ENCODE peak calls at places on chromosomes 13 and 19, in nine cellular contexts. One of them, this sample, is unnamed.

GRCh38 chr19:18377026-18377425 is 8.9 kb upstream of the GDF15 start:
- DNase-seq in heart right ventricle: no peak
- DNase-seq in GM10248: no peak
- DNase-seq in tibial nerve: no peak
- DNase-seq in stomach: peak; percentile 63
- DNase-seq in stimulated activated CD8-positive, alpha-beta memory T cell treated with anti-CD3 and anti-CD28 coated beads, Interleukin-12 subunit alpha, Interleukin-12 subunit beta, amount 100 ng/mL, for 4 hours: no peak
- DNase-seq in left ventricle myocardium inferior: no peak
- DNase-seq in astrocyte of the spinal cord: no peak
- DNase-seq in HS-27A: no peak
- DNase-seq in this sample: no peak

GRCh38 chr19:39582442-39582841 is 19.9 kb upstream of the LGALS13 start:
- DNase-seq in heart right ventricle: no peak
- DNase-seq in GM10248: no peak
- DNase-seq in tibial nerve: no peak
- DNase-seq in stomach: no peak
- DNase-seq in stimulated activated CD8-positive, alpha-beta memory T cell treated with anti-CD3 and anti-CD28 coated beads, Interleukin-12 subunit alpha, Interleukin-12 subunit beta, amount 100 ng/mL, for 4 hours: no peak
- DNase-seq in left ventricle myocardium inferior: no peak
- DNase-seq in astrocyte of the spinal cord: no peak
- DNase-seq in HS-27A: no peak
- DNase-seq in this sample: no peak

GRCh38 chr19:3098515-3099346 is 4.6 kb downstream of the GNA11 start:
- DNase-seq in heart right ventricle: peak; percentile 86
- DNase-seq in GM10248: no peak
- DNase-seq in tibial nerve: no peak
- DNase-seq in stomach: peak; percentile 70
- DNase-seq in stimulated activated CD8-positive, alpha-beta memory T cell treated with anti-CD3 and anti-CD28 coated beads, Interleukin-12 subunit alpha, Interleukin-12 subunit beta, amount 100 ng/mL, for 4 hours: no peak
- DNase-seq in left ventricle myocardium inferior: peak; percentile 86
- DNase-seq in astrocyte of the spinal cord: peak; percentile 10
- DNase-seq in HS-27A: no peak
- DNase-seq in this sample: no peak

GRCh38 chr13:99908129-99908805 is 63.3 kb downstream of the ZIC5 start:
- DNase-seq in heart right ventricle: no peak
- DNase-seq in GM10248: no peak
- DNase-seq in tibial nerve: no peak
- DNase-seq in stomach: peak; percentile 71
- DNase-seq in stimulated activated CD8-positive, alpha-beta memory T cell treated with anti-CD3 and anti-CD28 coated beads, Interleukin-12 subunit alpha, Interleukin-12 subunit beta, amount 100 ng/mL, for 4 hours: no peak
- DNase-seq in left ventricle myocardium inferior: no peak
- DNase-seq in astrocyte of the spinal cord: peak; percentile 26
- DNase-seq in HS-27A: no peak
- DNase-seq in this sample: no peak

GRCh38 chr19:43675269-43675879 is 5.4 kb upstream of the PLAUR start:
- DNase-seq in heart right ventricle: no peak
- DNase-seq in GM10248: peak; percentile 59
- DNase-seq in tibial nerve: no peak
- DNase-seq in stomach: peak; percentile 84
- DNase-seq in stimulated activated CD8-positive, alpha-beta memory T cell treated with anti-CD3 and anti-CD28 coated beads, Interleukin-12 subunit alpha, Interleukin-12 subunit beta, amount 100 ng/mL, for 4 hours: no peak
- DNase-seq in left ventricle myocardium inferior: no peak
- DNase-seq in astrocyte of the spinal cord: peak; percentile 49
- DNase-seq in HS-27A: no peak
- DNase-seq in this sample: no peak

GRCh38 chr13:104837756-104838155 is 1697.7 kb downstream of the EFNB2 start:
- DNase-seq in heart right ventricle: no peak
- DNase-seq in GM10248: no peak
- DNase-seq in tibial nerve: no peak
- DNase-seq in stomach: no peak
- DNase-seq in stimulated activated CD8-positive, alpha-beta memory T cell treated with anti-CD3 and anti-CD28 coated beads, Interleukin-12 subunit alpha, Interleukin-12 subunit beta, amount 100 ng/mL, for 4 hours: no peak
- DNase-seq in left ventricle myocardium inferior: no peak
- DNase-seq in astrocyte of the spinal cord: no peak
- DNase-seq in HS-27A: no peak
- DNase-seq in this sample: no peak

GRCh38 chr13:112831196-112831595 is 137.8 kb upstream of the MCF2L start:
- DNase-seq in heart right ventricle: no peak
- DNase-seq in GM10248: no peak
- DNase-seq in tibial nerve: no peak
- DNase-seq in stomach: no peak
- DNase-seq in stimulated activated CD8-positive, alpha-beta memory T cell treated with anti-CD3 and anti-CD28 coated beads, Interleukin-12 subunit alpha, Interleukin-12 subunit beta, amount 100 ng/mL, for 4 hours: no peak
- DNase-seq in left ventricle myocardium inferior: no peak
- DNase-seq in astrocyte of the spinal cord: no peak
- DNase-seq in HS-27A: no peak
- DNase-seq in this sample: no peak

GRCh38 chr13:47934371-47934770 is 66.7 kb downstream of the SUCLA2 start:
- DNase-seq in heart right ventricle: no peak
- DNase-seq in GM10248: no peak
- DNase-seq in tibial nerve: no peak
- DNase-seq in stomach: no peak
- DNase-seq in stimulated activated CD8-positive, alpha-beta memory T cell treated with anti-CD3 and anti-CD28 coated beads, Interleukin-12 subunit alpha, Interleukin-12 subunit beta, amount 100 ng/mL, for 4 hours: no peak
- DNase-seq in left ventricle myocardium inferior: no peak
- DNase-seq in astrocyte of the spinal cord: peak; percentile 49
- DNase-seq in HS-27A: no peak
- DNase-seq in this sample: no peak

GRCh38 chr19:32421589-32422361 is 16.2 kb downstream of the DPY19L3 start:
- DNase-seq in heart right ventricle: no peak
- DNase-seq in GM10248: no peak
- DNase-seq in tibial nerve: no peak
- DNase-seq in stomach: no peak
- DNase-seq in stimulated activated CD8-positive, alpha-beta memory T cell treated with anti-CD3 and anti-CD28 coated beads, Interleukin-12 subunit alpha, Interleukin-12 subunit beta, amount 100 ng/mL, for 4 hours: no peak
- DNase-seq in left ventricle myocardium inferior: no peak
- DNase-seq in astrocyte of the spinal cord: no peak
- DNase-seq in HS-27A: no peak
- DNase-seq in this sample: no peak

GRCh38 chr19:1066748-1067340 is at the start of gene ARHGAP45:
- DNase-seq in heart right ventricle: peak; percentile 55
- DNase-seq in GM10248: peak; percentile 87
- DNase-seq in tibial nerve: no peak
- DNase-seq in stomach: peak; percentile 60
- DNase-seq in stimulated activated CD8-positive, alpha-beta memory T cell treated with anti-CD3 and anti-CD28 coated beads, Interleukin-12 subunit alpha, Interleukin-12 subunit beta, amount 100 ng/mL, for 4 hours: peak; percentile 79
- DNase-seq in left ventricle myocardium inferior: no peak
- DNase-seq in astrocyte of the spinal cord: no peak
- DNase-seq in HS-27A: no peak
- DNase-seq in this sample: peak; percentile 86

GRCh38 chr19:9986787-9987281 is 23.5 kb downstream of the COL5A3 start:
- DNase-seq in heart right ventricle: peak; percentile 36
- DNase-seq in GM10248: no peak
- DNase-seq in tibial nerve: no peak
- DNase-seq in stomach: no peak
- DNase-seq in stimulated activated CD8-positive, alpha-beta memory T cell treated with anti-CD3 and anti-CD28 coated beads, Interleukin-12 subunit alpha, Interleukin-12 subunit beta, amount 100 ng/mL, for 4 hours: no peak
- DNase-seq in left ventricle myocardium inferior: peak; percentile 57
- DNase-seq in astrocyte of the spinal cord: peak; percentile 14
- DNase-seq in HS-27A: no peak
- DNase-seq in this sample: no peak

GRCh38 chr19:54106716-54107115 is 4.1 kb downstream of the NDUFA3 start:
- DNase-seq in heart right ventricle: no peak
- DNase-seq in GM10248: no peak
- DNase-seq in tibial nerve: no peak
- DNase-seq in stomach: no peak
- DNase-seq in stimulated activated CD8-positive, alpha-beta memory T cell treated with anti-CD3 and anti-CD28 coated beads, Interleukin-12 subunit alpha, Interleukin-12 subunit beta, amount 100 ng/mL, for 4 hours: no peak
- DNase-seq in left ventricle myocardium inferior: peak; percentile 12
- DNase-seq in astrocyte of the spinal cord: no peak
- DNase-seq in HS-27A: no peak
- DNase-seq in this sample: no peak

GRCh38 chr13:99436686-99437416 is 64.4 kb upstream of the TM9SF2 start:
- DNase-seq in heart right ventricle: peak; percentile 82
- DNase-seq in GM10248: peak; percentile 83
- DNase-seq in tibial nerve: peak; percentile 71
- DNase-seq in stomach: peak; percentile 91
- DNase-seq in stimulated activated CD8-positive, alpha-beta memory T cell treated with anti-CD3 and anti-CD28 coated beads, Interleukin-12 subunit alpha, Interleukin-12 subunit beta, amount 100 ng/mL, for 4 hours: peak; percentile 89
- DNase-seq in left ventricle myocardium inferior: peak; percentile 85
- DNase-seq in astrocyte of the spinal cord: peak; percentile 87
- DNase-seq in HS-27A: peak; percentile 31
- DNase-seq in this sample: peak; percentile 91

GRCh38 chr13:71864981-71865857 is 1.8 kb downstream of the DACH1 start:
- DNase-seq in heart right ventricle: peak; percentile 54
- DNase-seq in GM10248: peak; percentile 13
- DNase-seq in tibial nerve: no peak
- DNase-seq in stomach: no peak
- DNase-seq in stimulated activated CD8-positive, alpha-beta memory T cell treated with anti-CD3 and anti-CD28 coated beads, Interleukin-12 subunit alpha, Interleukin-12 subunit beta, amount 100 ng/mL, for 4 hours: no peak
- DNase-seq in left ventricle myocardium inferior: peak; percentile 32
- DNase-seq in astrocyte of the spinal cord: peak; percentile 38
- DNase-seq in HS-27A: no peak
- DNase-seq in this sample: no peak

GRCh38 chr19:12721656-12722565 is 1.8 kb downstream of the TNPO2 start:
- DNase-seq in heart right ventricle: peak; percentile 68
- DNase-seq in GM10248: peak; percentile 77
- DNase-seq in tibial nerve: no peak
- DNase-seq in stomach: peak; percentile 69
- DNase-seq in stimulated activated CD8-positive, alpha-beta memory T cell treated with anti-CD3 and anti-CD28 coated beads, Interleukin-12 subunit alpha, Interleukin-12 subunit beta, amount 100 ng/mL, for 4 hours: no peak
- DNase-seq in left ventricle myocardium inferior: peak; percentile 66
- DNase-seq in astrocyte of the spinal cord: peak; percentile 78
- DNase-seq in HS-27A: no peak
- DNase-seq in this sample: peak; percentile 15

GRCh38 chr19:39599116-39599515 is 3.2 kb upstream of the LGALS13 start:
- DNase-seq in heart right ventricle: peak; percentile 18
- DNase-seq in GM10248: peak; percentile 18
- DNase-seq in tibial nerve: no peak
- DNase-seq in stomach: no peak
- DNase-seq in stimulated activated CD8-positive, alpha-beta memory T cell treated with anti-CD3 and anti-CD28 coated beads, Interleukin-12 subunit alpha, Interleukin-12 subunit beta, amount 100 ng/mL, for 4 hours: no peak
- DNase-seq in left ventricle myocardium inferior: no peak
- DNase-seq in astrocyte of the spinal cord: peak; percentile 15
- DNase-seq in HS-27A: peak; percentile 12
- DNase-seq in this sample: no peak

GRCh38 chr13:42777476-42777875 is 3.9 kb upstream of the FAM216B start:
- DNase-seq in heart right ventricle: no peak
- DNase-seq in GM10248: no peak
- DNase-seq in tibial nerve: no peak
- DNase-seq in stomach: no peak
- DNase-seq in stimulated activated CD8-positive, alpha-beta memory T cell treated with anti-CD3 and anti-CD28 coated beads, Interleukin-12 subunit alpha, Interleukin-12 subunit beta, amount 100 ng/mL, for 4 hours: no peak
- DNase-seq in left ventricle myocardium inferior: no peak
- DNase-seq in astrocyte of the spinal cord: no peak
- DNase-seq in HS-27A: no peak
- DNase-seq in this sample: no peak

GRCh38 chr13:30647420-30647819 is 29.7 kb downstream of the USPL1 start:
- DNase-seq in heart right ventricle: no peak
- DNase-seq in GM10248: no peak
- DNase-seq in tibial nerve: no peak
- DNase-seq in stomach: no peak
- DNase-seq in stimulated activated CD8-positive, alpha-beta memory T cell treated with anti-CD3 and anti-CD28 coated beads, Interleukin-12 subunit alpha, Interleukin-12 subunit beta, amount 100 ng/mL, for 4 hours: no peak
- DNase-seq in left ventricle myocardium inferior: no peak
- DNase-seq in astrocyte of the spinal cord: no peak
- DNase-seq in HS-27A: no peak
- DNase-seq in this sample: no peak

GRCh38 chr13:42649761-42650289 is 75.9 kb downstream of the TNFSF11 start:
- DNase-seq in heart right ventricle: no peak
- DNase-seq in GM10248: no peak
- DNase-seq in tibial nerve: no peak
- DNase-seq in stomach: no peak
- DNase-seq in stimulated activated CD8-positive, alpha-beta memory T cell treated with anti-CD3 and anti-CD28 coated beads, Interleukin-12 subunit alpha, Interleukin-12 subunit beta, amount 100 ng/mL, for 4 hours: no peak
- DNase-seq in left ventricle myocardium inferior: no peak
- DNase-seq in astrocyte of the spinal cord: no peak
- DNase-seq in HS-27A: no peak
- DNase-seq in this sample: no peak

GRCh38 chr13:113820813-113821651 is 42.8 kb downstream of the GAS6 start:
- DNase-seq in heart right ventricle: peak; percentile 77
- DNase-seq in GM10248: no peak
- DNase-seq in tibial nerve: peak; percentile 75
- DNase-seq in stomach: no peak
- DNase-seq in stimulated activated CD8-positive, alpha-beta memory T cell treated with anti-CD3 and anti-CD28 coated beads, Interleukin-12 subunit alpha, Interleukin-12 subunit beta, amount 100 ng/mL, for 4 hours: no peak
- DNase-seq in left ventricle myocardium inferior: peak; percentile 78
- DNase-seq in astrocyte of the spinal cord: peak; percentile 99
- DNase-seq in HS-27A: peak; percentile 74
- DNase-seq in this sample: no peak

GRCh38 chr13:57631607-57632275 is at the start of gene PCDH17:
- DNase-seq in heart right ventricle: peak; percentile 32
- DNase-seq in GM10248: no peak
- DNase-seq in tibial nerve: no peak
- DNase-seq in stomach: peak; percentile 34
- DNase-seq in stimulated activated CD8-positive, alpha-beta memory T cell treated with anti-CD3 and anti-CD28 coated beads, Interleukin-12 subunit alpha, Interleukin-12 subunit beta, amount 100 ng/mL, for 4 hours: no peak
- DNase-seq in left ventricle myocardium inferior: peak; percentile 23
- DNase-seq in astrocyte of the spinal cord: peak; percentile 60
- DNase-seq in HS-27A: no peak
- DNase-seq in this sample: no peak

GRCh38 chr19:18558202-18558555 is 509 bp downstream of the KXD1 start:
- DNase-seq in heart right ventricle: no peak
- DNase-seq in GM10248: no peak
- DNase-seq in tibial nerve: no peak
- DNase-seq in stomach: no peak
- DNase-seq in stimulated activated CD8-positive, alpha-beta memory T cell treated with anti-CD3 and anti-CD28 coated beads, Interleukin-12 subunit alpha, Interleukin-12 subunit beta, amount 100 ng/mL, for 4 hours: no peak
- DNase-seq in left ventricle myocardium inferior: no peak
- DNase-seq in astrocyte of the spinal cord: peak; percentile 9
- DNase-seq in HS-27A: no peak
- DNase-seq in this sample: no peak

GRCh38 chr13:72565893-72566292 is 161.5 kb downstream of the MZT1 start:
- DNase-seq in heart right ventricle: no peak
- DNase-seq in GM10248: peak; percentile 7
- DNase-seq in tibial nerve: no peak
- DNase-seq in stomach: no peak
- DNase-seq in stimulated activated CD8-positive, alpha-beta memory T cell treated with anti-CD3 and anti-CD28 coated beads, Interleukin-12 subunit alpha, Interleukin-12 subunit beta, amount 100 ng/mL, for 4 hours: no peak
- DNase-seq in left ventricle myocardium inferior: no peak
- DNase-seq in astrocyte of the spinal cord: peak; percentile 49
- DNase-seq in HS-27A: peak; percentile 5
- DNase-seq in this sample: no peak

GRCh38 chr13:46396341-46396740 is 9.3 kb upstream of the RUBCNL start:
- DNase-seq in heart right ventricle: no peak
- DNase-seq in GM10248: no peak
- DNase-seq in tibial nerve: no peak
- DNase-seq in stomach: no peak
- DNase-seq in stimulated activated CD8-positive, alpha-beta memory T cell treated with anti-CD3 and anti-CD28 coated beads, Interleukin-12 subunit alpha, Interleukin-12 subunit beta, amount 100 ng/mL, for 4 hours: no peak
- DNase-seq in left ventricle myocardium inferior: no peak
- DNase-seq in astrocyte of the spinal cord: no peak
- DNase-seq in HS-27A: no peak
- DNase-seq in this sample: no peak

GRCh38 chr13:96003304-96003703 is 49.9 kb downstream of the UGGT2 start:
- DNase-seq in heart right ventricle: no peak
- DNase-seq in GM10248: no peak
- DNase-seq in tibial nerve: no peak
- DNase-seq in stomach: no peak
- DNase-seq in stimulated activated CD8-positive, alpha-beta memory T cell treated with anti-CD3 and anti-CD28 coated beads, Interleukin-12 subunit alpha, Interleukin-12 subunit beta, amount 100 ng/mL, for 4 hours: no peak
- DNase-seq in left ventricle myocardium inferior: no peak
- DNase-seq in astrocyte of the spinal cord: peak; percentile 15
- DNase-seq in HS-27A: no peak
- DNase-seq in this sample: no peak

GRCh38 chr13:30862707-30863106 is 43.4 kb upstream of the MEDAG start:
- DNase-seq in heart right ventricle: peak; percentile 56
- DNase-seq in GM10248: no peak
- DNase-seq in tibial nerve: no peak
- DNase-seq in stomach: no peak
- DNase-seq in stimulated activated CD8-positive, alpha-beta memory T cell treated with anti-CD3 and anti-CD28 coated beads, Interleukin-12 subunit alpha, Interleukin-12 subunit beta, amount 100 ng/mL, for 4 hours: no peak
- DNase-seq in left ventricle myocardium inferior: peak; percentile 46
- DNase-seq in astrocyte of the spinal cord: peak; percentile 63
- DNase-seq in HS-27A: no peak
- DNase-seq in this sample: no peak

GRCh38 chr19:14059093-14059480 is 2.8 kb downstream of the PALM3 start:
- DNase-seq in heart right ventricle: no peak
- DNase-seq in GM10248: peak; percentile 77
- DNase-seq in tibial nerve: no peak
- DNase-seq in stomach: peak; percentile 34
- DNase-seq in stimulated activated CD8-positive, alpha-beta memory T cell treated with anti-CD3 and anti-CD28 coated beads, Interleukin-12 subunit alpha, Interleukin-12 subunit beta, amount 100 ng/mL, for 4 hours: peak; percentile 17
- DNase-seq in left ventricle myocardium inferior: no peak
- DNase-seq in astrocyte of the spinal cord: no peak
- DNase-seq in HS-27A: no peak
- DNase-seq in this sample: no peak

GRCh38 chr13:83992566-83993358 is 110.5 kb upstream of the SLITRK1 start:
- DNase-seq in heart right ventricle: no peak
- DNase-seq in GM10248: no peak
- DNase-seq in tibial nerve: no peak
- DNase-seq in stomach: no peak
- DNase-seq in stimulated activated CD8-positive, alpha-beta memory T cell treated with anti-CD3 and anti-CD28 coated beads, Interleukin-12 subunit alpha, Interleukin-12 subunit beta, amount 100 ng/mL, for 4 hours: no peak
- DNase-seq in left ventricle myocardium inferior: no peak
- DNase-seq in astrocyte of the spinal cord: no peak
- DNase-seq in HS-27A: no peak
- DNase-seq in this sample: no peak

GRCh38 chr13:109723046-109723445 is 63.3 kb downstream of the IRS2 start:
- DNase-seq in heart right ventricle: no peak
- DNase-seq in GM10248: no peak
- DNase-seq in tibial nerve: no peak
- DNase-seq in stomach: no peak
- DNase-seq in stimulated activated CD8-positive, alpha-beta memory T cell treated with anti-CD3 and anti-CD28 coated beads, Interleukin-12 subunit alpha, Interleukin-12 subunit beta, amount 100 ng/mL, for 4 hours: no peak
- DNase-seq in left ventricle myocardium inferior: no peak
- DNase-seq in astrocyte of the spinal cord: no peak
- DNase-seq in HS-27A: no peak
- DNase-seq in this sample: no peak

GRCh38 chr13:105346141-105346766 is 1189.2 kb downstream of the EFNB2 start:
- DNase-seq in heart right ventricle: no peak
- DNase-seq in GM10248: no peak
- DNase-seq in tibial nerve: no peak
- DNase-seq in stomach: no peak
- DNase-seq in stimulated activated CD8-positive, alpha-beta memory T cell treated with anti-CD3 and anti-CD28 coated beads, Interleukin-12 subunit alpha, Interleukin-12 subunit beta, amount 100 ng/mL, for 4 hours: no peak
- DNase-seq in left ventricle myocardium inferior: no peak
- DNase-seq in astrocyte of the spinal cord: peak; percentile 85
- DNase-seq in HS-27A: no peak
- DNase-seq in this sample: no peak

GRCh38 chr13:86006317-86006716 is 207.1 kb upstream of the SLITRK6 start:
- DNase-seq in heart right ventricle: no peak
- DNase-seq in GM10248: no peak
- DNase-seq in tibial nerve: no peak
- DNase-seq in stomach: no peak
- DNase-seq in stimulated activated CD8-positive, alpha-beta memory T cell treated with anti-CD3 and anti-CD28 coated beads, Interleukin-12 subunit alpha, Interleukin-12 subunit beta, amount 100 ng/mL, for 4 hours: no peak
- DNase-seq in left ventricle myocardium inferior: no peak
- DNase-seq in astrocyte of the spinal cord: no peak
- DNase-seq in HS-27A: no peak
- DNase-seq in this sample: no peak